ENCODE peak calls at places on chromosomes 6 and 20, in ten cellular contexts. G is T-helper 2 cell; B is kidney; W is tibial artery; L is NCI-H748 treated with DMSO at 0.1 percent for 48 hours; R is astrocyte of the spinal cord; U is fibroblast of mammary gland; Z is GM23248; X is fibroblast of villous mesenchyme; V is stimulated activated CD4-positive, alpha-beta T cell treated with anti-CD3 and anti-CD28 coated beads, Interleukin-12 subunit alpha, Interleukin-12 subunit beta, amount 100 ng/mL, for 4 hours. M is an unnamed sample.

GRCh38 chr6:3899970-3900439 is 50.8 kb downstream of the FAM50B start:
- DNase-seq in U (no peak), Z (no peak), V (no peak), B (no peak), X (no peak), L (no peak), W (no peak), R (no peak), G (no peak), M (no peak)

GRCh38 chr6:147268254-147268653 is 64.0 kb downstream of the STXBP5 start:
- DNase-seq in V (no peak), B (no peak), Z (peak), X (peak), L (no peak), U (peak), R (no peak), W (no peak), G (no peak), M (no peak)

GRCh38 chr6:129645371-129646139 is 64.4 kb downstream of the ARHGAP18 start:
- DNase-seq in L (no peak), W (no peak), G (no peak), U (peak), B (no peak), V (no peak), Z (no peak), X (peak), R (no peak), M (no peak)

GRCh38 chr6:53956068-53956711 is 155.1 kb upstream of the MLIP start:
- DNase-seq in R (peak), L (peak), W (peak), U (peak), G (no peak), V (no peak), B (peak), X (peak), Z (peak), M (no peak)

GRCh38 chr20:22561965-22562581 is 22.3 kb downstream of the FOXA2 start:
- DNase-seq in L (no peak), R (no peak), X (no peak), Z (no peak), G (no peak), U (no peak), B (no peak), W (no peak), V (no peak), M (no peak)

GRCh38 chr20:6665621-6666345 is 101.7 kb upstream of the BMP2 start:
- DNase-seq in Z (no peak), X (peak), G (no peak), U (no peak), B (no peak), R (peak), W (no peak), L (no peak), V (no peak), M (no peak)

GRCh38 chr20:52004720-52005119 is 186.9 kb downstream of the ZFP64 start:
- DNase-seq in L (no peak), X (peak), G (no peak), V (no peak), R (no peak), U (peak), W (no peak), Z (peak), B (no peak), M (no peak)

GRCh38 chr6:23174781-23175361 is 605.5 kb downstream of the HDGFL1 start:
- DNase-seq in U (peak), X (peak), Z (peak), L (no peak), W (no peak), G (no peak), B (no peak), R (peak), V (no peak), M (no peak)

GRCh38 chr20:3423126-3423525 is 15.7 kb upstream of the DNAAF9 start:
- DNase-seq in X (no peak), Z (no peak), U (no peak), G (no peak), B (no peak), V (no peak), R (no peak), W (no peak), L (no peak), M (no peak)

GRCh38 chr6:166488081-166488685 is 98.3 kb downstream of the RAMACL start:
- DNase-seq in W (peak), V (peak), X (peak), G (peak), R (peak), B (peak), U (peak), L (no peak), Z (peak), M (no peak)

GRCh38 chr20:45969712-45970634 is 2.0 kb downstream of the ZNF335 start:
- DNase-seq in L (peak), R (peak), X (peak), B (peak), G (no peak), W (no peak), Z (peak), U (peak), V (no peak), M (peak)

GRCh38 chr6:32110632-32111031 is 1.5 kb upstream of the TNXB start:
- DNase-seq in L (no peak), R (no peak), B (peak), X (no peak), U (no peak), G (no peak), W (no peak), V (no peak), Z (peak), M (no peak)

GRCh38 chr20:50274570-50275430 is 84.2 kb downstream of the CEBPB start:
- DNase-seq in U (no peak), G (no peak), X (no peak), W (peak), Z (no peak), V (no peak), L (no peak), B (peak), R (no peak), M (no peak)

GRCh38 chr6:12890171-12890790 is 173.7 kb downstream of the PHACTR1 start:
- DNase-seq in L (no peak), X (no peak), R (no peak), W (no peak), V (peak), B (no peak), U (peak), Z (no peak), G (no peak), M (no peak)

GRCh38 chr6:11241793-11242201 is 9.3 kb upstream of the NEDD9 start:
- DNase-seq in X (peak), Z (peak), R (peak), U (peak), L (no peak), G (no peak), B (peak), W (peak), V (no peak), M (no peak)

GRCh38 chr20:49701313-49701731 is 12.4 kb downstream of the B4GALT5 start:
- DNase-seq in Z (peak), X (no peak), W (no peak), U (peak), B (no peak), R (no peak), G (no peak), L (no peak), V (no peak), M (no peak)

GRCh38 chr6:134921980-134922313 is 28.0 kb downstream of the ALDH8A1 start:
- DNase-seq in L (no peak), V (no peak), Z (no peak), W (no peak), B (no peak), G (no peak), X (no peak), R (no peak), U (no peak), M (no peak)

GRCh38 chr6:68572525-68572924 is 62.6 kb upstream of the ADGRB3 start:
- DNase-seq in Z (peak), B (no peak), U (peak), R (peak), X (no peak), G (no peak), W (no peak), L (peak), V (no peak), M (no peak)

GRCh38 chr20:37518606-37519507 is 2.2 kb upstream of the NNAT start:
- DNase-seq in B (no peak), X (no peak), U (no peak), Z (no peak), R (peak), V (no peak), G (no peak), L (no peak), W (peak), M (no peak)

GRCh38 chr6:152642578-152643375 is 5.6 kb upstream of the SYNE1 start:
- DNase-seq in B (peak), X (peak), W (peak), V (no peak), R (peak), U (peak), Z (peak), G (no peak), L (peak), M (no peak)

GRCh38 chr6:157036245-157036681 is 259.1 kb downstream of the ARID1B start:
- DNase-seq in V (no peak), Z (peak), R (no peak), B (no peak), L (no peak), W (no peak), U (peak), G (no peak), X (peak), M (no peak)

GRCh38 chr20:36887779-36888133 is 11.8 kb downstream of the TLDC2 start:
- DNase-seq in Z (peak), V (no peak), U (peak), R (no peak), X (no peak), B (no peak), W (no peak), G (no peak), L (no peak), M (peak)

GRCh38 chr6:143607959-143608358 is 69.8 kb upstream of the PHACTR2 start:
- DNase-seq in R (no peak), Z (no peak), V (no peak), W (no peak), X (no peak), B (no peak), L (no peak), U (no peak), G (no peak), M (no peak)

M was measured in chondrocyte.